ENCODE peak calls at places on chromosomes 7 and 10, in ten cellular contexts. U is tibial nerve, I is AG10803, T is right atrium auricular region, F is AG04450, Z is tibial artery, Q is gastrocnemius medialis, M is fibroblast of mammary gland, A is fibroblast of pulmonary artery, W is foreskin fibroblast. D is an unnamed sample.

GRCh38 chr7:131945313-131945831 is 388.9 kb upstream of the PODXL start:
- DNase-seq in Q (no peak), Z (no peak), M (peak; percentile 12), F (no peak), W (peak; percentile 17), U (no peak), T (no peak), A (peak; percentile 29), I (peak; percentile 19), D (peak; percentile 34)

GRCh38 chr7:140673063-140673769 is 471 bp downstream of the ADCK2 start:
- DNase-seq in Z (no peak), F (no peak), W (no peak), T (no peak), U (no peak), Q (no peak), I (no peak), A (no peak), M (no peak), D (peak; percentile 23)

GRCh38 chr7:92988941-92989540 is 128.7 kb downstream of the SAMD9 start:
- DNase-seq in M (peak; percentile 21), Z (no peak), U (no peak), A (no peak), I (peak; percentile 80), Q (no peak), T (no peak), F (no peak), W (no peak), D (peak; percentile 14)

GRCh38 chr10:43390333-43390732 is 18.7 kb downstream of the HNRNPF start:
- DNase-seq in M (no peak), I (no peak), Q (no peak), U (no peak), W (no peak), F (no peak), T (no peak), A (no peak), Z (no peak), D (no peak)

GRCh38 chr10:45374451-45375052 is 536 bp downstream of the ALOX5 start:
- DNase-seq in Z (no peak), A (no peak), M (no peak), U (no peak), W (no peak), F (no peak), Q (no peak), T (peak; percentile 53), I (no peak), D (no peak)

GRCh38 chr10:12902959-12903358 is 98.6 kb downstream of the CCDC3 start:
- DNase-seq in F (no peak), Z (no peak), Q (no peak), T (no peak), M (no peak), U (no peak), A (no peak), I (no peak), W (no peak), D (no peak)

GRCh38 chr7:129433823-129434171 is 435 bp upstream of the STRIP2 start:
- DNase-seq in U (no peak), T (no peak), W (no peak), Q (no peak), M (no peak), F (no peak), A (no peak), Z (no peak), I (no peak), D (no peak)

GRCh38 chr7:119959811-119960210 is 313.2 kb upstream of the KCND2 start:
- DNase-seq in A (peak; percentile 64), U (no peak), I (peak; percentile 5), Q (no peak), F (no peak), W (no peak), M (peak; percentile 82), T (no peak), Z (no peak), D (peak; percentile 54)

DNA sequence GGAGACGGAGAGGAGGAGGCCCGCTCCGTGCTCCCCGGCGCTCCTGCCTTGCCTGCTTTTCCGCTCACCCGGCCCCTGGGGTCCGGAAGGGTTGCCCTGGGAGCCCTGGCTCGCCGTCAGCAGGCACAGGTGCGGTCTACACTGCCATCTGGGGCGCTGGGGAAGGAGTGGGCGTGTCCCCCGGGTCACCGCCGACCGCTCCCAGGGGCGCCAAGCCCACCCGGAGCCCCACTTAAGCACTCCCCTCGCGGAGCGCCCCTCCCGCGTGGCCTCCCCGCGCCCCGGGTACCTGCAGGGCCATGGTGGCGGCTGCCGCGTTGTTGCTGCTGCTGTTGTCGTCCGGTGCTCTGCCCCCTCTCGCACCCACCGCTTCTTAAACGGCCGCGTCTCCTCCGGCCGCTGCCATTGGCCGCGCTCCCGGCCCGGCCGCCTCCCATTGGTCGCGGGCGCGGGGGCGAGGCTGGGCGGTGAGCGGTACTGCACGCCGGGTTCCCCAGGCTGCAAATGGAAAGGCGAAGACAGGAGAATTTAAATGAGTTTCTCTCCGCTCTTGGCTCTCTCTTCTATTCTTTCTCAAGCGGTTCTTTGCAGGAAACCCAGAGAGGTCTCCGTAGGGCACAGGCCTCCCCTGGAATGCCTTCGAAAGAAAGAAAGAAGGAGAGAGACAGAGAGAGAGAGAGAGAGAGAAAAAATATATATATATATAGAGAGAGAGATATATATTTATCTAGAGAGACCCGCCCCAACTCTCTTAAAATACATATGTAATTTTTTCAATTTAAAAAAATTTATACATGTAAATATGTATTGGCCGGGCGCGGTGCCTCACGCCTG is at the start of gene ACBD7:
- DNase-seq in T (peak; percentile 73), W (peak; percentile 72), U (peak; percentile 54), A (peak; percentile 76), I (peak; percentile 65), Z (peak; percentile 77), F (peak; percentile 21), Q (peak; percentile 39), M (peak; percentile 56), D (peak; percentile 73)
- TF ChIP-seq CTCF in T (peak; percentile 37), W (no peak), U (peak; percentile 73), A (no peak), I (peak; percentile 21), Z (peak; percentile 73), F (peak; percentile 33), Q (peak; percentile 61), M (no peak), D (peak; percentile 29)

GRCh38 chr10:70729763-70730357 is 55.3 kb downstream of the TBATA start:
- DNase-seq in Z (no peak), I (no peak), A (peak; percentile 18), W (no peak), F (no peak), M (no peak), U (no peak), T (no peak), Q (no peak), D (peak; percentile 33)

GRCh38 chr10:70726909-70727495 is 54.7 kb downstream of the ADAMTS14 start:
- DNase-seq in I (no peak), A (no peak), Q (no peak), U (no peak), Z (no peak), T (no peak), F (no peak), M (no peak), W (no peak), D (no peak)

GRCh38 chr10:70730955-70731354 is 54.2 kb downstream of the TBATA start:
- DNase-seq in I (no peak), Q (no peak), W (no peak), Z (no peak), F (no peak), T (no peak), A (peak; percentile 2), U (no peak), M (no peak), D (no peak)

GRCh38 chr10:70723771-70724170 is 51.5 kb downstream of the ADAMTS14 start:
- DNase-seq in I (no peak), U (no peak), Z (no peak), Q (no peak), T (no peak), A (no peak), M (no peak), F (no peak), W (no peak), D (no peak)

DNA sequence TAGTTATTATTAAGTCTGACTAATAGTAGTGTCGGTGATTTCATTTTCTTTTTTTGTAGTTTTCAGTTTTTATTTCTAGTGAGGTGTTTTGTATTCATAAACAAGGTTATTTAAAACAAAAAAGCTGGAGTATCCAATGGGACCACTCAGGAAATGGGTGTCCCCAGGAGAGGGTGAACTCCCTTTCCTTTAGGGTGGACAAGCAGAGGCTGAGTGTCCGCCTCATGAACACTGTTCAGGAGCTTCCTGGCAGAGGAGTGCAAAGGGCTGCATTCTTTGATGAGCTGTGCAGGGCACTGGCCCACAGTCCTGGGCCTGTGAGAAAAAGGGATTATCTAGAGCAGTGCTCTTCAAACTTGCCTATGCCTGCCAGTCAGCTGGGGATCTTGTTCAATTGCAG is 56.0 kb downstream of the ADAMTS14 start:
- DNase-seq in M (no peak), A (no peak), I (no peak), Z (no peak), T (no peak), F (no peak), U (no peak), W (no peak), Q (no peak), D (no peak)
- H3K4me3 ChIP-seq in M (no peak overlapping the region), A (no peak overlapping the region), I (no peak overlapping the region), Z (no peak overlapping the region), T (no peak overlapping the region), F (no peak overlapping the region), U (no peak overlapping the region), W (no peak overlapping the region), Q (no peak overlapping the region), D (no peak overlapping the region)

GRCh38 chr10:70328987-70329386 is 45.2 kb upstream of the NPFFR1 start:
- DNase-seq in M (peak; percentile 55), Z (no peak), W (peak; percentile 28), T (no peak), I (peak; percentile 35), A (no peak), U (no peak), F (no peak), Q (no peak), D (no peak)

GRCh38 chr10:70330671-70331070 is 46.9 kb upstream of the NPFFR1 start:
- DNase-seq in W (no peak), F (no peak), U (no peak), M (no peak), Z (no peak), Q (no peak), T (no peak), I (no peak), A (no peak), D (no peak)

GRCh38 chr10:70333268-70333667 is 49.2 kb downstream of the LRRC20 start:
- DNase-seq in I (no peak), F (no peak), M (no peak), Z (no peak), U (no peak), T (no peak), A (no peak), Q (no peak), W (no peak), D (no peak)

GRCh38 chr10:70331160-70331485 is 47.3 kb upstream of the NPFFR1 start:
- DNase-seq in W (no peak), M (no peak), I (no peak), U (no peak), Q (no peak), T (no peak), Z (no peak), F (no peak), A (no peak), D (no peak)

GRCh38 chr10:70331486-70332268 is 47.9 kb upstream of the NPFFR1 start:
- DNase-seq in F (peak; percentile 80), T (peak; percentile 66), Q (peak; percentile 59), I (peak; percentile 93), W (peak; percentile 93), M (peak; percentile 97), Z (peak; percentile 52), A (peak; percentile 94), U (no peak), D (peak; percentile 96)
- TF ChIP-seq CTCF in F (peak; percentile 35), T (peak; percentile 35), Q (peak; percentile 40), I (peak; percentile 47), W (peak; percentile 24), M (peak; percentile 47), Z (no peak), A (peak; percentile 37), U (peak; percentile 41), D (peak; percentile 45)

DNA sequence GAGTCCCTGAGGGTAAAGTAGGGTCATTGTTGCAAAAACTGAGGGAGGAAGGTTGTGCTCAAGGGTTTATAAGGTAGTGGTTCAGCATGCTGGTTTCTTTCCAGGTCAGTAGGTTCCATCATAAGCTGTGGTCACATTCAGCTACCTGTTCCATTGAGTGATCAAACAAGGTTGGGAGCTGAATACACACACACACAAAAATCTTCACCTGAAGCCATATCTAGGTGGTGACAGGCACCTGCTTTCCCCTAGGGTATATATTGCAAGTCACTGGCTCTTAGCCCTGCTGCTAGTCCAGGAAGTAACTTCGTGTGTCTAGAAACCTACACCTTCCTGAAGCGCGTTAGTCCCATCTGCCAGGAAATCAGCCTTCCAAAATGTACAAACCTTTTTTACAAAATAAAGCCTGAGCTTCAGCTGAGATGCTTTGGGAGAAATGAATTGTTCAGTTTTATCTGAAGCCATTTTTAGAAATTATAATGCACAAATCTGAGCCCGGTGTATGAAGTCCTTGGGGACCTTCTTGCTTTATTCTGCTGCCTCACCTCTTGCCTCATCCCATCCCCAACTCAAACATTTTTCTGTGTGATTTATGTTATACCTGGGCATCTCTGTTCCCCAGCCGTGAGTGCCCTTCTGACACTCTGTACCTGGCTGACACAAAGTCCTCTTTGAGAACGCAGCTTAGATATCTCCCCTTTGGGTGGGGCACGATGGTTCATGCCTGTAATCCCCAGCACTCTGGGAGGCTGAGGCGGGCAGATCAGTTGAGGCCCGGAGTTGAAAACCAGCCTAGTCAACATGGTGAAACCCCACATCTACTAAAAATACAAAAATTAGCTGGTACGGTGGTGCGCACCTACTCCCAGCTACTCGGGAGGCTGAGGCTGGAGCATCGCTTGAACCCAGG is 10.6 kb upstream of the LAMTOR4 start:
- DNase-seq in T (no peak), U (no peak), I (no peak), Z (no peak), F (no peak), A (no peak), Q (no peak), M (no peak), W (no peak), D (no peak)
- H3K4me3 ChIP-seq in T (no peak overlapping the region), U (no peak overlapping the region), I (no peak overlapping the region), Z (no peak overlapping the region), F (no peak overlapping the region), A (no peak overlapping the region), Q (no peak overlapping the region), M (no peak overlapping the region), W (no peak overlapping the region), D (no peak overlapping the region)

D was measured in cardiac fibroblast.